ENCODE peak calls at places on chromosomes 3 and 15, in six cellular contexts. K, T, P, S, R and J are unnamed samples.

GRCh38 chr3:166123576-166123975 is 286.4 kb upstream of the BCHE start:
- DNase-seq in K (no peak), T (no peak), P (no peak), S (peak; percentile 12), R (no peak), J (no peak)

GRCh38 chr3:128494152-128494650 is 1.2 kb upstream of the GATA2 start:
- DNase-seq in K (no peak), T (no peak), P (peak; percentile 1), S (no peak), R (no peak), J (no peak)

GRCh38 chr15:81295466-81296145 is 28.3 kb downstream of the STARD5 start:
- DNase-seq in K (no peak), T (no peak), P (no peak), S (no peak), R (no peak), J (no peak)

GRCh38 chr15:50675524-50676144 is 11.0 kb downstream of the TRPM7 start:
- DNase-seq in K (no peak), T (no peak), P (no peak), S (peak; percentile 59), R (no peak), J (no peak)

GRCh38 chr3:153338487-153338886 is 176.5 kb downstream of the RAP2B start:
- DNase-seq in K (no peak), T (no peak), P (no peak), S (peak; percentile 59), R (no peak), J (no peak)

GRCh38 chr3:70550723-70551319 is 238.4 kb upstream of the MDFIC2 start:
- DNase-seq in K (peak; percentile 79), T (peak; percentile 69), P (peak; percentile 60), S (peak; percentile 54), R (peak; percentile 68), J (peak; percentile 84)

GRCh38 chr3:185215873-185216586 is 37.8 kb downstream of the EHHADH start:
- DNase-seq in K (no peak), T (no peak), P (no peak), S (peak; percentile 23), R (no peak), J (no peak)

GRCh38 chr3:119562307-119562961 is 3.0 kb upstream of the CD80 start:
- DNase-seq in K (no peak), T (no peak), P (no peak), S (no peak), R (peak; percentile 62), J (no peak)

GRCh38 chr3:36954452-36955134 is 9.7 kb upstream of the TRANK1 start:
- DNase-seq in K (no peak), T (no peak), P (no peak), S (peak; percentile 45), R (no peak), J (no peak)

GRCh38 chr3:190912736-190913135 is 50.2 kb upstream of the GMNC start:
- DNase-seq in K (no peak), T (no peak), P (no peak), S (no peak), R (no peak), J (no peak)

GRCh38 chr3:139327861-139328260 is 16.0 kb upstream of the MRPS22 start:
- DNase-seq in K (no peak), T (no peak), P (no peak), S (no peak), R (no peak), J (no peak)

GRCh38 chr3:28601291-28601690 is 252.7 kb upstream of the AZI2 start:
- DNase-seq in K (no peak), T (no peak), P (no peak), S (no peak), R (no peak), J (no peak)

GRCh38 chr3:125025647-125026046 is 30.1 kb downstream of the HEG1 start:
- DNase-seq in K (no peak), T (no peak), P (no peak), S (peak; percentile 45), R (no peak), J (no peak)

GRCh38 chr3:4957978-4958377 is 21.3 kb upstream of the BHLHE40 start:
- DNase-seq in K (no peak), T (no peak), P (peak; percentile 30), S (no peak), R (no peak), J (no peak)

GRCh38 chr3:30228302-30228631 is 378.1 kb upstream of the TGFBR2 start:
- DNase-seq in K (no peak), T (no peak), P (no peak), S (no peak), R (no peak), J (no peak)

GRCh38 chr15:43212299-43212698 is 8.5 kb downstream of the EPB42 start:
- DNase-seq in K (no peak), T (no peak), P (no peak), S (no peak), R (no peak), J (no peak)

GRCh38 chr15:74778599-74778970 is 3.3 kb upstream of the CSK start:
- DNase-seq in K (no peak), T (no peak), P (no peak), S (no peak), R (no peak), J (peak; percentile 18)

GRCh38 chr3:124257332-124257864 is 265.5 kb upstream of the ROPN1 start:
- DNase-seq in K (no peak), T (no peak), P (no peak), S (no peak), R (no peak), J (no peak)

GRCh38 chr3:143139786-143140185 is 20.2 kb downstream of the CHST2 start:
- DNase-seq in K (peak; percentile 46), T (no peak), P (no peak), S (peak; percentile 25), R (no peak), J (peak; percentile 77)

GRCh38 chr15:41886741-41887140 is 7.1 kb downstream of the SPTBN5 start:
- DNase-seq in K (no peak), T (no peak), P (peak; percentile 71), S (no peak), R (no peak), J (no peak)

GRCh38 chr3:2375371-2375770 is 276.7 kb downstream of the CNTN4 start:
- DNase-seq in K (no peak), T (no peak), P (peak; percentile 8), S (no peak), R (no peak), J (no peak)

GRCh38 chr3:12231481-12231880 is 57.4 kb upstream of the PPARG start:
- DNase-seq in K (no peak), T (no peak), P (no peak), S (peak; percentile 57), R (no peak), J (no peak)

DNA sequence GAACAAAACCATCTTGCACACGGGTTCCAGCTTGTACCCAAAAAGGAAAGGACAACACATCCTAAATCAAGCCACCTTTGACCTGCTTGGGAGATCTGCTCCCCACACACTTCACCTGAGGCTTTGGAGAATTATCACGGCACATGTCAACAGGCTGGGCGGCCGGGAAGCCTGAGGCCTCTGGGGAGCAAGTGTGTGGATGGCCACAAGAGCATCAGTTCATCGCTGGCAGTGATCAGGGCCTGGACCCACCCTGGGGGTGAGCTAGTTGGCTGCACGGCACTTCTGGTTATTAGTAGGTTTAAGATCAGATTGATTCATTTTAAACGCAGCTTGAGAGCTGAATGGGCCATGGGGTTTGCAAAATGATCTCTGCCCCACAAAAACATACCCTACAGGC is 108.5 kb downstream of the CHSY1 start:
- DNase-seq in K (peak; percentile 21), T (no peak), P (no peak), S (no peak), R (no peak), J (no peak)
- H3K4me1 ChIP-seq in K (no peaks in the 10 kb centered on the region), T (no peaks in the 10 kb centered on the region), P (peaks cover 5% of the 10 kb centered on the region), S (peaks cover 13% of the 10 kb centered on the region), R (no peaks in the 10 kb centered on the region), J (no peaks in the 10 kb centered on the region)

GRCh38 chr3:156417733-156418132 is 137.2 kb downstream of the SSR3 start:
- DNase-seq in K (no peak), T (no peak), P (no peak), S (no peak), R (no peak), J (no peak)

GRCh38 chr3:156418428-156418827 is 136.5 kb downstream of the SSR3 start:
- DNase-seq in K (no peak), T (no peak), P (no peak), S (no peak), R (no peak), J (no peak)

GRCh38 chr3:156412600-156412999 is 142.3 kb downstream of the SSR3 start:
- DNase-seq in K (no peak), T (no peak), P (no peak), S (no peak), R (no peak), J (no peak)

GRCh38 chr3:156413293-156413912 is 141.5 kb downstream of the SSR3 start:
- DNase-seq in K (no peak), T (no peak), P (no peak), S (no peak), R (no peak), J (no peak)

DNA sequence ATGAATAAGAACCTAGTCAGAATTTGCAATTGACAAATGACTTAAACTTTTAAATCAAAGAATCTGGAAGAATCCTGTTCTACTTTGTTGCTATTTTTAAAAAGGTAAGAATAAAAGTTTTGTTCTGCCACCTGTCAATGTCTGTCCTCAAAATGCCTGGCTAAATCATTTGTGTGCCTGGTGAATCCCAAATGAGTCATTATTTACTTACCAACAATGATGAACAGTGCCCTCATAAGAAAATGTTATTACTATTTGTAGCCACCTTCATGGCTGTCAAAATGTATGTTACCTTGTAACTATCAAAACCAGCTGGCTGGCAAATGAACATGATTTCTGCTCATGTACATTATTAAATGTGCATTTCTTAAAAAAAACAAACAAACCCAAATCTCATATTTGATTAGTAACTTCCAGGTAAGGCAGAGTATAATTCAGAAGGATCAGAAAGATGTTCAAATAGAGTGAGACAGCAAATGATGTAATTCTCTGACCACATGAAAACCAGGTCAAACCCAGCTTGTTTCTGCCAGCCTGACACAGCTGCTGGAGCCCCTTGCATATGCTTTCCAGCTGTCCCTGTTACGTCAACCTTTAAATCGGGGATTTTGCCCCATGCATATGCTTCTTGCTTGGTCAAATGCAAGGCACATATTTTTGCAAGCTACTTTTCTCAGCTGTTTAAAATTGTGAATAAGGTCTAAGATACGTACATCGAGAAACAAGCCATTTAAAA is 137.9 kb downstream of the SSR3 start:
- DNase-seq in K (no peak), T (no peak), P (no peak), S (no peak), R (no peak), J (no peak)
- H3K4me3 ChIP-seq in K (no peak overlapping the region), T (no peak overlapping the region), P (no peak overlapping the region), S (no peak overlapping the region), R (no peak overlapping the region), J (no peak overlapping the region)

GRCh38 chr3:39146611-39147373 is 6.6 kb downstream of the CSRNP1 start:
- DNase-seq in K (peak; percentile 94), T (peak; percentile 93), P (no peak), S (peak; percentile 98), R (peak; percentile 65), J (peak; percentile 85)
- H3K4me1 ChIP-seq in K (peaks cover 10% of the 10 kb centered on the region), T (peaks cover 66% of the 10 kb centered on the region), P (peaks cover 18% of the 10 kb centered on the region), S (peaks cover 51% of the 10 kb centered on the region), R (peaks cover 54% of the 10 kb centered on the region), J (peaks cover 41% of the 10 kb centered on the region)

DNA sequence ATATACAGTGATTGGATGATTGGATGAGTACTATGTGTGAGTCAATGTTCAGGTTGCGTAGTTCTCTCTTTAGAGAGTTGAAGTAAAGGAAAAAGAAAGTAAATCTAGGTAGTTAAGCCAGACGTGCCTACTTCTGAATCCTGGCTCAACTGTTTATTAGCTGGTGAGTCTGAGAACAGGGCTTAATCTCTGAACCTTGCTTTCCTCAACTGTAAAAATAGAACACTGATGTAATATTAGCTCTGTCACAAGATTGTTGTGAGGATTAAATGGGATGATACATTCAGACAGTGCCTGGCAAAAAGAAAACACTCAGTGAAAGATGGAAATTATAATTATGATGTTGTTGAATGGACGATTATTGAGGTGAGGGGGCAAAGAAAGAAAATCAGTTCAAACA is 413.4 kb downstream of the MAGI1 start:
- DNase-seq in K (no peak), T (no peak), P (no peak), S (peak; percentile 25), R (no peak), J (no peak)
- H3K4me3 ChIP-seq in K (no peak overlapping the region), T (no peak overlapping the region), P (no peak overlapping the region), S (no peak overlapping the region), R (no peak overlapping the region), J (no peak overlapping the region)